ENCODE peak calls at places on chromosomes 13 and 19, in five cellular contexts. One of them, this sample, is unnamed.

GRCh38 chr13:103140001-103140671 is 73.9 kb upstream of the SLC10A2 start:
- DNase-seq in HFFc6: no peak
- DNase-seq in GM13976: peak; percentile 47
- DNase-seq in stimulated activated CD8-positive, alpha-beta memory T cell treated with anti-CD3 and anti-CD28 coated beads, Interleukin-15, amount 100 ng/mL, for 4 hours: no peak
- DNase-seq in RCC 7860: peak; percentile 8
- DNase-seq in this sample: peak; percentile 10

GRCh38 chr19:17346109-17346671 is 8.8 kb downstream of the GTPBP3 start:
- DNase-seq in HFFc6: peak; percentile 38
- DNase-seq in GM13976: peak; percentile 90
- DNase-seq in stimulated activated CD8-positive, alpha-beta memory T cell treated with anti-CD3 and anti-CD28 coated beads, Interleukin-15, amount 100 ng/mL, for 4 hours: no peak
- DNase-seq in RCC 7860: peak; percentile 51
- DNase-seq in this sample: no peak

GRCh38 chr13:114108894-114109293 is 23.5 kb downstream of the RASA3 start:
- DNase-seq in HFFc6: no peak
- DNase-seq in GM13976: no peak
- DNase-seq in stimulated activated CD8-positive, alpha-beta memory T cell treated with anti-CD3 and anti-CD28 coated beads, Interleukin-15, amount 100 ng/mL, for 4 hours: no peak
- DNase-seq in RCC 7860: no peak
- DNase-seq in this sample: no peak

GRCh38 chr13:110590577-110590976 is 24.8 kb upstream of the NAXD start:
- DNase-seq in HFFc6: no peak
- DNase-seq in GM13976: no peak
- DNase-seq in stimulated activated CD8-positive, alpha-beta memory T cell treated with anti-CD3 and anti-CD28 coated beads, Interleukin-15, amount 100 ng/mL, for 4 hours: no peak
- DNase-seq in RCC 7860: no peak
- DNase-seq in this sample: no peak

GRCh38 chr13:83498486-83499190 is 383.6 kb downstream of the SLITRK1 start:
- DNase-seq in HFFc6: peak; percentile 83
- DNase-seq in GM13976: no peak
- DNase-seq in stimulated activated CD8-positive, alpha-beta memory T cell treated with anti-CD3 and anti-CD28 coated beads, Interleukin-15, amount 100 ng/mL, for 4 hours: no peak
- DNase-seq in RCC 7860: no peak
- DNase-seq in this sample: no peak

GRCh38 chr19:33767898-33768413 is 28.7 kb upstream of the KCTD15 start:
- DNase-seq in HFFc6: no peak
- DNase-seq in GM13976: no peak
- DNase-seq in stimulated activated CD8-positive, alpha-beta memory T cell treated with anti-CD3 and anti-CD28 coated beads, Interleukin-15, amount 100 ng/mL, for 4 hours: no peak
- DNase-seq in RCC 7860: no peak
- DNase-seq in this sample: peak; percentile 49

GRCh38 chr13:51041126-51041525 is 69.9 kb downstream of the C13orf42 start:
- DNase-seq in HFFc6: no peak
- DNase-seq in GM13976: no peak
- DNase-seq in stimulated activated CD8-positive, alpha-beta memory T cell treated with anti-CD3 and anti-CD28 coated beads, Interleukin-15, amount 100 ng/mL, for 4 hours: no peak
- DNase-seq in RCC 7860: no peak
- DNase-seq in this sample: no peak

GRCh38 chr19:519449-519865 is 12.1 kb upstream of the CDC34 start:
- DNase-seq in HFFc6: no peak
- DNase-seq in GM13976: no peak
- DNase-seq in stimulated activated CD8-positive, alpha-beta memory T cell treated with anti-CD3 and anti-CD28 coated beads, Interleukin-15, amount 100 ng/mL, for 4 hours: no peak
- DNase-seq in RCC 7860: no peak
- DNase-seq in this sample: no peak

GRCh38 chr19:57280913-57281425 is 684 bp downstream of the ZNF460 start:
- DNase-seq in HFFc6: no peak
- DNase-seq in GM13976: peak; percentile 27
- DNase-seq in stimulated activated CD8-positive, alpha-beta memory T cell treated with anti-CD3 and anti-CD28 coated beads, Interleukin-15, amount 100 ng/mL, for 4 hours: no peak
- DNase-seq in RCC 7860: peak; percentile 13
- DNase-seq in this sample: no peak

GRCh38 chr13:97141564-97142005 is 80.5 kb upstream of the MBNL2 start:
- DNase-seq in HFFc6: peak; percentile 87
- DNase-seq in GM13976: peak; percentile 20
- DNase-seq in stimulated activated CD8-positive, alpha-beta memory T cell treated with anti-CD3 and anti-CD28 coated beads, Interleukin-15, amount 100 ng/mL, for 4 hours: no peak
- DNase-seq in RCC 7860: peak; percentile 81
- DNase-seq in this sample: peak; percentile 80

GRCh38 chr13:40398060-40398459 is 268.4 kb downstream of the FOXO1 start:
- DNase-seq in HFFc6: no peak
- DNase-seq in GM13976: no peak
- DNase-seq in stimulated activated CD8-positive, alpha-beta memory T cell treated with anti-CD3 and anti-CD28 coated beads, Interleukin-15, amount 100 ng/mL, for 4 hours: no peak
- DNase-seq in RCC 7860: no peak
- DNase-seq in this sample: no peak

GRCh38 chr13:78827471-78827870 is 168.5 kb upstream of the OBI1 start:
- DNase-seq in HFFc6: no peak
- DNase-seq in GM13976: no peak
- DNase-seq in stimulated activated CD8-positive, alpha-beta memory T cell treated with anti-CD3 and anti-CD28 coated beads, Interleukin-15, amount 100 ng/mL, for 4 hours: no peak
- DNase-seq in RCC 7860: no peak
- DNase-seq in this sample: no peak

GRCh38 chr19:18193388-18194207 is 580 bp downstream of the MPV17L2 start:
- DNase-seq in HFFc6: no peak
- DNase-seq in GM13976: no peak
- DNase-seq in stimulated activated CD8-positive, alpha-beta memory T cell treated with anti-CD3 and anti-CD28 coated beads, Interleukin-15, amount 100 ng/mL, for 4 hours: no peak
- DNase-seq in RCC 7860: no peak
- DNase-seq in this sample: no peak

GRCh38 chr19:15107056-15108010 is at the start of gene SYDE1:
- DNase-seq in HFFc6: no peak
- DNase-seq in GM13976: peak; percentile 48
- DNase-seq in stimulated activated CD8-positive, alpha-beta memory T cell treated with anti-CD3 and anti-CD28 coated beads, Interleukin-15, amount 100 ng/mL, for 4 hours: no peak
- DNase-seq in RCC 7860: peak; percentile 36
- DNase-seq in this sample: peak; percentile 83

GRCh38 chr19:30006206-30006605 is 64.2 kb downstream of the URI1 start:
- DNase-seq in HFFc6: no peak
- DNase-seq in GM13976: no peak
- DNase-seq in stimulated activated CD8-positive, alpha-beta memory T cell treated with anti-CD3 and anti-CD28 coated beads, Interleukin-15, amount 100 ng/mL, for 4 hours: no peak
- DNase-seq in RCC 7860: no peak
- DNase-seq in this sample: no peak

GRCh38 chr19:45517641-45518468 is 10.6 kb downstream of the VASP start:
- DNase-seq in HFFc6: no peak
- DNase-seq in GM13976: no peak
- DNase-seq in stimulated activated CD8-positive, alpha-beta memory T cell treated with anti-CD3 and anti-CD28 coated beads, Interleukin-15, amount 100 ng/mL, for 4 hours: no peak
- DNase-seq in RCC 7860: no peak
- DNase-seq in this sample: no peak

GRCh38 chr13:44694842-44695241 is 118.7 kb upstream of the TSC22D1 start:
- DNase-seq in HFFc6: no peak
- DNase-seq in GM13976: no peak
- DNase-seq in stimulated activated CD8-positive, alpha-beta memory T cell treated with anti-CD3 and anti-CD28 coated beads, Interleukin-15, amount 100 ng/mL, for 4 hours: no peak
- DNase-seq in RCC 7860: no peak
- DNase-seq in this sample: no peak

GRCh38 chr13:30736921-30737320 is 1.6 kb downstream of the ALOX5AP start:
- DNase-seq in HFFc6: no peak
- DNase-seq in GM13976: no peak
- DNase-seq in stimulated activated CD8-positive, alpha-beta memory T cell treated with anti-CD3 and anti-CD28 coated beads, Interleukin-15, amount 100 ng/mL, for 4 hours: no peak
- DNase-seq in RCC 7860: no peak
- DNase-seq in this sample: no peak

GRCh38 chr19:6221878-6222746 is 57.7 kb downstream of the MLLT1 start:
- DNase-seq in HFFc6: no peak
- DNase-seq in GM13976: no peak
- DNase-seq in stimulated activated CD8-positive, alpha-beta memory T cell treated with anti-CD3 and anti-CD28 coated beads, Interleukin-15, amount 100 ng/mL, for 4 hours: no peak
- DNase-seq in RCC 7860: no peak
- DNase-seq in this sample: no peak

GRCh38 chr13:28492527-28493367 is 2.2 kb downstream of the FLT1 start:
- DNase-seq in HFFc6: peak; percentile 55
- DNase-seq in GM13976: no peak
- DNase-seq in stimulated activated CD8-positive, alpha-beta memory T cell treated with anti-CD3 and anti-CD28 coated beads, Interleukin-15, amount 100 ng/mL, for 4 hours: peak; percentile 22
- DNase-seq in RCC 7860: no peak
- DNase-seq in this sample: no peak

GRCh38 chr19:10389863-10390262 is 9.5 kb upstream of the TYK2 start:
- DNase-seq in HFFc6: no peak
- DNase-seq in GM13976: peak; percentile 18
- DNase-seq in stimulated activated CD8-positive, alpha-beta memory T cell treated with anti-CD3 and anti-CD28 coated beads, Interleukin-15, amount 100 ng/mL, for 4 hours: no peak
- DNase-seq in RCC 7860: peak; percentile 6
- DNase-seq in this sample: no peak